ENCODE peak calls at places on chromosome 11, in eight cellular contexts. One of them, this sample, is unnamed.
A peak's percentile ranks its signal among the peaks of the same experiment; 100 is the strongest.

GRCh38 chr11:118820412-118821357 is 29.7 kb upstream of the DDX6 start:
- DNase-seq in mesenchymal stem cell: no peak
- DNase-seq in left ventricle myocardium inferior: peak; percentile 75
- DNase-seq in PC-9: peak; percentile 82
- DNase-seq in OCI-LY7: peak; percentile 91
- DNase-seq in dorsolateral prefrontal cortex: peak; percentile 46
- DNase-seq in astrocyte: peak; percentile 58
- DNase-seq in pancreas: peak; percentile 94
- DNase-seq in this sample: no peak

GRCh38 chr11:11211186-11211585 is 141.9 kb downstream of the CSNK2A3 start:
- DNase-seq in mesenchymal stem cell: no peak
- DNase-seq in left ventricle myocardium inferior: no peak
- DNase-seq in PC-9: no peak
- DNase-seq in OCI-LY7: no peak
- DNase-seq in dorsolateral prefrontal cortex: no peak
- DNase-seq in astrocyte: no peak
- DNase-seq in pancreas: no peak
- DNase-seq in this sample: no peak

GRCh38 chr11:12182650-12183511 is 72.5 kb downstream of the MICAL2 start:
- DNase-seq in mesenchymal stem cell: peak; percentile 91
- DNase-seq in left ventricle myocardium inferior: peak; percentile 61
- DNase-seq in PC-9: peak; percentile 89
- DNase-seq in OCI-LY7: no peak
- DNase-seq in dorsolateral prefrontal cortex: no peak
- DNase-seq in astrocyte: peak; percentile 99
- DNase-seq in pancreas: peak; percentile 31
- DNase-seq in this sample: no peak

GRCh38 chr11:85953491-85954143 is 98.4 kb downstream of the CCDC83 start:
- DNase-seq in mesenchymal stem cell: peak; percentile 83
- DNase-seq in left ventricle myocardium inferior: no peak
- DNase-seq in PC-9: no peak
- DNase-seq in OCI-LY7: no peak
- DNase-seq in dorsolateral prefrontal cortex: no peak
- DNase-seq in astrocyte: peak; percentile 37
- DNase-seq in pancreas: no peak
- DNase-seq in this sample: no peak

GRCh38 chr11:96714689-96715088 is 324.9 kb downstream of the JRKL start:
- DNase-seq in mesenchymal stem cell: no peak
- DNase-seq in left ventricle myocardium inferior: no peak
- DNase-seq in PC-9: no peak
- DNase-seq in OCI-LY7: no peak
- DNase-seq in dorsolateral prefrontal cortex: no peak
- DNase-seq in astrocyte: no peak
- DNase-seq in pancreas: no peak
- DNase-seq in this sample: no peak

GRCh38 chr11:132033051-132033450 is 662.6 kb downstream of the NTM start:
- DNase-seq in mesenchymal stem cell: no peak
- DNase-seq in left ventricle myocardium inferior: no peak
- DNase-seq in PC-9: no peak
- DNase-seq in OCI-LY7: no peak
- DNase-seq in dorsolateral prefrontal cortex: no peak
- DNase-seq in astrocyte: no peak
- DNase-seq in pancreas: no peak
- DNase-seq in this sample: no peak

GRCh38 chr11:87368151-87368550 is 330.4 kb downstream of the TMEM135 start:
- DNase-seq in mesenchymal stem cell: no peak
- DNase-seq in left ventricle myocardium inferior: no peak
- DNase-seq in PC-9: no peak
- DNase-seq in OCI-LY7: no peak
- DNase-seq in dorsolateral prefrontal cortex: no peak
- DNase-seq in astrocyte: no peak
- DNase-seq in pancreas: no peak
- DNase-seq in this sample: no peak

GRCh38 chr11:19164881-19165280 is 36.9 kb downstream of the CSRP3 start:
- DNase-seq in mesenchymal stem cell: no peak
- DNase-seq in left ventricle myocardium inferior: no peak
- DNase-seq in PC-9: no peak
- DNase-seq in OCI-LY7: no peak
- DNase-seq in dorsolateral prefrontal cortex: no peak
- DNase-seq in astrocyte: no peak
- DNase-seq in pancreas: no peak
- DNase-seq in this sample: no peak

GRCh38 chr11:98036810-98037209 is 983.9 kb upstream of the CNTN5 start:
- DNase-seq in mesenchymal stem cell: no peak
- DNase-seq in left ventricle myocardium inferior: no peak
- DNase-seq in PC-9: no peak
- DNase-seq in OCI-LY7: no peak
- DNase-seq in dorsolateral prefrontal cortex: no peak
- DNase-seq in astrocyte: no peak
- DNase-seq in pancreas: no peak
- DNase-seq in this sample: no peak

GRCh38 chr11:77141034-77141433 is 13.0 kb downstream of the MYO7A start:
- DNase-seq in mesenchymal stem cell: peak; percentile 40
- DNase-seq in left ventricle myocardium inferior: no peak
- DNase-seq in PC-9: no peak
- DNase-seq in OCI-LY7: no peak
- DNase-seq in dorsolateral prefrontal cortex: no peak
- DNase-seq in astrocyte: peak; percentile 78
- DNase-seq in pancreas: no peak
- DNase-seq in this sample: no peak

GRCh38 chr11:94928146-94928995 is 45.0 kb downstream of the CWC15 start:
- DNase-seq in mesenchymal stem cell: peak; percentile 52
- DNase-seq in left ventricle myocardium inferior: no peak
- DNase-seq in PC-9: no peak
- DNase-seq in OCI-LY7: no peak
- DNase-seq in dorsolateral prefrontal cortex: no peak
- DNase-seq in astrocyte: peak; percentile 39
- DNase-seq in pancreas: no peak
- DNase-seq in this sample: peak; percentile 79

GRCh38 chr11:123176785-123177184 is 18.3 kb downstream of the CLMP start:
- DNase-seq in mesenchymal stem cell: no peak
- DNase-seq in left ventricle myocardium inferior: no peak
- DNase-seq in PC-9: no peak
- DNase-seq in OCI-LY7: no peak
- DNase-seq in dorsolateral prefrontal cortex: no peak
- DNase-seq in astrocyte: no peak
- DNase-seq in pancreas: no peak
- DNase-seq in this sample: no peak

GRCh38 chr11:105000797-105001196 is 22.2 kb downstream of the CASP5 start:
- DNase-seq in mesenchymal stem cell: no peak
- DNase-seq in left ventricle myocardium inferior: no peak
- DNase-seq in PC-9: no peak
- DNase-seq in OCI-LY7: peak; percentile 19
- DNase-seq in dorsolateral prefrontal cortex: no peak
- DNase-seq in astrocyte: no peak
- DNase-seq in pancreas: peak; percentile 15
- DNase-seq in this sample: peak; percentile 4

GRCh38 chr11:39569784-39570183 is 1889.7 kb downstream of the LRRC4C start:
- DNase-seq in mesenchymal stem cell: no peak
- DNase-seq in left ventricle myocardium inferior: no peak
- DNase-seq in PC-9: no peak
- DNase-seq in OCI-LY7: no peak
- DNase-seq in dorsolateral prefrontal cortex: no peak
- DNase-seq in astrocyte: no peak
- DNase-seq in pancreas: no peak
- DNase-seq in this sample: no peak

GRCh38 chr11:1500466-1501420 is 14.2 kb upstream of the MOB2 start:
- DNase-seq in mesenchymal stem cell: no peak
- DNase-seq in left ventricle myocardium inferior: peak; percentile 7
- DNase-seq in PC-9: no peak
- DNase-seq in OCI-LY7: no peak
- DNase-seq in dorsolateral prefrontal cortex: peak; percentile 37
- DNase-seq in astrocyte: no peak
- DNase-seq in pancreas: no peak
- DNase-seq in this sample: no peak

GRCh38 chr11:117179048-117179999 is 781 bp downstream of the SIDT2 start:
- DNase-seq in mesenchymal stem cell: peak; percentile 60
- DNase-seq in left ventricle myocardium inferior: peak; percentile 43
- DNase-seq in PC-9: peak; percentile 38
- DNase-seq in OCI-LY7: peak; percentile 58
- DNase-seq in dorsolateral prefrontal cortex: no peak
- DNase-seq in astrocyte: peak; percentile 30
- DNase-seq in pancreas: peak; percentile 56
- DNase-seq in this sample: peak; percentile 11

GRCh38 chr11:18312663-18313420 is 9.1 kb downstream of the HPS5 start:
- DNase-seq in mesenchymal stem cell: peak; percentile 17
- DNase-seq in left ventricle myocardium inferior: no peak
- DNase-seq in PC-9: peak; percentile 85
- DNase-seq in OCI-LY7: no peak
- DNase-seq in dorsolateral prefrontal cortex: no peak
- DNase-seq in astrocyte: peak; percentile 76
- DNase-seq in pancreas: no peak
- DNase-seq in this sample: no peak

GRCh38 chr11:36565033-36565610 is 2.7 kb upstream of the RAG1 start:
- DNase-seq in mesenchymal stem cell: no peak
- DNase-seq in left ventricle myocardium inferior: no peak
- DNase-seq in PC-9: no peak
- DNase-seq in OCI-LY7: no peak
- DNase-seq in dorsolateral prefrontal cortex: no peak
- DNase-seq in astrocyte: no peak
- DNase-seq in pancreas: no peak
- DNase-seq in this sample: no peak
- H3K4me3 ChIP-seq in mesenchymal stem cell: no peak overlapping the region
- H3K4me3 ChIP-seq in left ventricle myocardium inferior: peak overlapping the region; percentile 62
- H3K4me3 ChIP-seq in PC-9: no peak overlapping the region
- H3K4me3 ChIP-seq in OCI-LY7: no peak overlapping the region
- H3K4me3 ChIP-seq in dorsolateral prefrontal cortex: peak overlapping the region; percentile 47
- H3K4me3 ChIP-seq in astrocyte: peak overlapping the region; percentile 41
- H3K4me3 ChIP-seq in pancreas: peak overlapping the region; percentile 38
- H3K4me3 ChIP-seq in this sample: no peak overlapping the region

GRCh38 chr11:64875369-64876225 is 2.8 kb downstream of the EHD1 start:
- DNase-seq in mesenchymal stem cell: no peak
- DNase-seq in left ventricle myocardium inferior: no peak
- DNase-seq in PC-9: no peak
- DNase-seq in OCI-LY7: peak; percentile 66
- DNase-seq in dorsolateral prefrontal cortex: no peak
- DNase-seq in astrocyte: no peak
- DNase-seq in pancreas: no peak
- DNase-seq in this sample: no peak

GRCh38 chr11:64874841-64875240 is 3.6 kb downstream of the EHD1 start:
- DNase-seq in mesenchymal stem cell: no peak
- DNase-seq in left ventricle myocardium inferior: no peak
- DNase-seq in PC-9: no peak
- DNase-seq in OCI-LY7: no peak
- DNase-seq in dorsolateral prefrontal cortex: no peak
- DNase-seq in astrocyte: no peak
- DNase-seq in pancreas: no peak
- DNase-seq in this sample: no peak

GRCh38 chr11:64872790-64873488 is 5.5 kb downstream of the EHD1 start:
- DNase-seq in mesenchymal stem cell: no peak
- DNase-seq in left ventricle myocardium inferior: no peak
- DNase-seq in PC-9: no peak
- DNase-seq in OCI-LY7: peak; percentile 58
- DNase-seq in dorsolateral prefrontal cortex: no peak
- DNase-seq in astrocyte: no peak
- DNase-seq in pancreas: no peak
- DNase-seq in this sample: no peak

GRCh38 chr11:64876226-64876750 is 2.1 kb downstream of the EHD1 start:
- DNase-seq in mesenchymal stem cell: no peak
- DNase-seq in left ventricle myocardium inferior: no peak
- DNase-seq in PC-9: no peak
- DNase-seq in OCI-LY7: no peak
- DNase-seq in dorsolateral prefrontal cortex: no peak
- DNase-seq in astrocyte: no peak
- DNase-seq in pancreas: no peak
- DNase-seq in this sample: no peak

DNA sequence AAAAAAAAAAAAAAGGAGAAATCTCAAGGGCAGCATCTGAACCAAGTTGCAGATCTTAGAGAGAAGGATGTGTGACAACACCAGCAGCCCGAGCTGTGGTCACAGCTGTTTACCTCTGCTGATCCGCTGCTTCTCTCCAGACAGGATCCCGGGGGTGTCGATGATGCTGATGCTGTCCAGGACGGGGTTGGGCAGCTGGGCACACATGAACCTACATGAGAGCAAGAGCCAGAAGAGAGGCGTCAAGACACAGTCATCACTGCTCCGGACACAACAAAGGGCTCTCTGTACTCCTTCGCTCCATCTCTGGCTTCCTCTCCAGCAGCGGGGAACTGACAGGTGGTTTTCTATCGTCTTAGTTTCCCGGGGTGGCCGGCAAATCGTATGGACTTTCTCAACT is 4.1 kb downstream of the EHD1 start:
- DNase-seq in mesenchymal stem cell: peak; percentile 68
- DNase-seq in left ventricle myocardium inferior: no peak
- DNase-seq in PC-9: no peak
- DNase-seq in OCI-LY7: peak; percentile 69
- DNase-seq in dorsolateral prefrontal cortex: no peak
- DNase-seq in astrocyte: peak; percentile 73
- DNase-seq in pancreas: no peak
- DNase-seq in this sample: no peak
- H3K4me3 ChIP-seq in mesenchymal stem cell: no peak overlapping the region
- H3K4me3 ChIP-seq in left ventricle myocardium inferior: peak overlapping the region; percentile 94
- H3K4me3 ChIP-seq in PC-9: no peak overlapping the region
- H3K4me3 ChIP-seq in OCI-LY7: peak overlapping the region; percentile 89
- H3K4me3 ChIP-seq in dorsolateral prefrontal cortex: no peak overlapping the region
- H3K4me3 ChIP-seq in astrocyte: peak overlapping the region; percentile 9
- H3K4me3 ChIP-seq in pancreas: no peak overlapping the region
- H3K4me3 ChIP-seq in this sample: no peak overlapping the region

DNA sequence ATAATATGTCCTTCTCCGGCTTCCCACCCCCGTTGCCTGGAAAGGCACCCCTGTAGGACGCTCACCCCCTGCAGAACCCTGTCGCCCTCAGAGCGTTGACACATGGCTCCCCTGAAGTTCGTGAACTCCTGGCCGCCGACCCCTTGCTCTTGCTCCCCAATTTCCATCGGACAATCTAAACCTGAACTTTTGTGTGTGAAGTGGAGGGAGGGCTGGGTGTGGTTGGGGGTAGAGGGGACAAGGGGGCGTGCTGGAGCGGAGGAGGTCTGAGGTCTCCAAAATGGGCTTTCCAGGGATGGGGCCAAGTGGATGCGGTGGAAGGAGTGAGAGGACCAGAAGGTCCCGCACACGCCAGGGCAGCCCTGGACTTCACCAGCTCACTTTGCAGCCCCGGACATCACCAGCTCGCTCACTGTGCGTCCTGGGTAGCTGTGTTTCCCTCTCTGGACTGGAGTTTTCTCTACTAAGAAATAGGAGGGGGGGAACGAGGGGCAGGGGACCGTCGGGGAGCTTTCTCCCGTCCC is 18.6 kb downstream of the CREB3L1 start:
- DNase-seq in mesenchymal stem cell: no peak
- DNase-seq in left ventricle myocardium inferior: no peak
- DNase-seq in PC-9: no peak
- DNase-seq in OCI-LY7: no peak
- DNase-seq in dorsolateral prefrontal cortex: no peak
- DNase-seq in astrocyte: no peak
- DNase-seq in pancreas: no peak
- DNase-seq in this sample: no peak
- H3K4me3 ChIP-seq in mesenchymal stem cell: peak overlapping the region; percentile 27
- H3K4me3 ChIP-seq in left ventricle myocardium inferior: peak overlapping the region; percentile 66
- H3K4me3 ChIP-seq in PC-9: peak overlapping the region; percentile 73
- H3K4me3 ChIP-seq in OCI-LY7: peak overlapping the region; percentile 46
- H3K4me3 ChIP-seq in dorsolateral prefrontal cortex: peak overlapping the region; percentile 62
- H3K4me3 ChIP-seq in astrocyte: peak overlapping the region; percentile 48
- H3K4me3 ChIP-seq in pancreas: peak overlapping the region; percentile 34
- H3K4me3 ChIP-seq in this sample: peak overlapping the region; percentile 54

GRCh38 chr11:67247946-67248550 is 18.2 kb upstream of the GRK2 start:
- DNase-seq in mesenchymal stem cell: no peak
- DNase-seq in left ventricle myocardium inferior: no peak
- DNase-seq in PC-9: no peak
- DNase-seq in OCI-LY7: no peak
- DNase-seq in dorsolateral prefrontal cortex: no peak
- DNase-seq in astrocyte: no peak
- DNase-seq in pancreas: no peak
- DNase-seq in this sample: no peak
- H3K4me3 ChIP-seq in mesenchymal stem cell: no peak overlapping the region
- H3K4me3 ChIP-seq in left ventricle myocardium inferior: no peak overlapping the region
- H3K4me3 ChIP-seq in PC-9: peak overlapping the region; percentile 44
- H3K4me3 ChIP-seq in OCI-LY7: no peak overlapping the region
- H3K4me3 ChIP-seq in dorsolateral prefrontal cortex: no peak overlapping the region
- H3K4me3 ChIP-seq in astrocyte: no peak overlapping the region
- H3K4me3 ChIP-seq in pancreas: no peak overlapping the region
- H3K4me3 ChIP-seq in this sample: no peak overlapping the region